ENCODE peak calls at places on chromosome 20, in five cellular contexts. One of them, this sample, is unnamed.

GRCh38 chr20:1108437-1108920 is 9.9 kb upstream of the PSMF1 start:
- DNase-seq in NT2/D1: peak
- DNase-seq in activated CD8-positive, alpha-beta memory T cell treated with anti-CD3 and anti-CD28 coated beads, Interleukin-2, amount 50 U/mL, for 48 hours: peak
- DNase-seq in globus pallidus: no peak
- DNase-seq in iris pigment epithelial cell: peak
- DNase-seq in this sample: no peak

GRCh38 chr20:57698867-57699275 is 10.9 kb downstream of the PMEPA1 start:
- DNase-seq in NT2/D1: no peak
- DNase-seq in activated CD8-positive, alpha-beta memory T cell treated with anti-CD3 and anti-CD28 coated beads, Interleukin-2, amount 50 U/mL, for 48 hours: no peak
- DNase-seq in globus pallidus: no peak
- DNase-seq in iris pigment epithelial cell: no peak
- DNase-seq in this sample: no peak

GRCh38 chr20:1831606-1832005 is 63.6 kb upstream of the SIRPA start:
- DNase-seq in NT2/D1: no peak
- DNase-seq in activated CD8-positive, alpha-beta memory T cell treated with anti-CD3 and anti-CD28 coated beads, Interleukin-2, amount 50 U/mL, for 48 hours: no peak
- DNase-seq in globus pallidus: no peak
- DNase-seq in iris pigment epithelial cell: no peak
- DNase-seq in this sample: no peak

GRCh38 chr20:57547250-57547649 is 13.7 kb upstream of the PCK1 start:
- DNase-seq in NT2/D1: no peak
- DNase-seq in activated CD8-positive, alpha-beta memory T cell treated with anti-CD3 and anti-CD28 coated beads, Interleukin-2, amount 50 U/mL, for 48 hours: no peak
- DNase-seq in globus pallidus: no peak
- DNase-seq in iris pigment epithelial cell: peak
- DNase-seq in this sample: no peak

GRCh38 chr20:21149344-21149743 is 23.5 kb downstream of the KIZ start:
- DNase-seq in NT2/D1: no peak
- DNase-seq in activated CD8-positive, alpha-beta memory T cell treated with anti-CD3 and anti-CD28 coated beads, Interleukin-2, amount 50 U/mL, for 48 hours: no peak
- DNase-seq in globus pallidus: no peak
- DNase-seq in iris pigment epithelial cell: no peak
- DNase-seq in this sample: no peak

GRCh38 chr20:8527998-8528397 is 395.9 kb downstream of the PLCB1 start:
- DNase-seq in NT2/D1: no peak
- DNase-seq in activated CD8-positive, alpha-beta memory T cell treated with anti-CD3 and anti-CD28 coated beads, Interleukin-2, amount 50 U/mL, for 48 hours: no peak
- DNase-seq in globus pallidus: no peak
- DNase-seq in iris pigment epithelial cell: peak
- DNase-seq in this sample: no peak

GRCh38 chr20:19924255-19924654 is 92.9 kb upstream of the NAA20 start:
- DNase-seq in NT2/D1: no peak
- DNase-seq in activated CD8-positive, alpha-beta memory T cell treated with anti-CD3 and anti-CD28 coated beads, Interleukin-2, amount 50 U/mL, for 48 hours: no peak
- DNase-seq in globus pallidus: no peak
- DNase-seq in iris pigment epithelial cell: no peak
- DNase-seq in this sample: no peak

GRCh38 chr20:10111144-10111771 is 76.5 kb downstream of the ANKEF1 start:
- DNase-seq in NT2/D1: no peak
- DNase-seq in activated CD8-positive, alpha-beta memory T cell treated with anti-CD3 and anti-CD28 coated beads, Interleukin-2, amount 50 U/mL, for 48 hours: no peak
- DNase-seq in globus pallidus: no peak
- DNase-seq in iris pigment epithelial cell: no peak
- DNase-seq in this sample: no peak

GRCh38 chr20:24705486-24705885 is 236.1 kb downstream of the SYNDIG1 start:
- DNase-seq in NT2/D1: no peak
- DNase-seq in activated CD8-positive, alpha-beta memory T cell treated with anti-CD3 and anti-CD28 coated beads, Interleukin-2, amount 50 U/mL, for 48 hours: no peak
- DNase-seq in globus pallidus: no peak
- DNase-seq in iris pigment epithelial cell: no peak
- DNase-seq in this sample: no peak

GRCh38 chr20:57408131-57408530 is 16.9 kb downstream of the RBM38 start:
- DNase-seq in NT2/D1: no peak
- DNase-seq in activated CD8-positive, alpha-beta memory T cell treated with anti-CD3 and anti-CD28 coated beads, Interleukin-2, amount 50 U/mL, for 48 hours: no peak
- DNase-seq in globus pallidus: no peak
- DNase-seq in iris pigment epithelial cell: peak
- DNase-seq in this sample: no peak

GRCh38 chr20:38548356-38549083 is 32.5 kb upstream of the ADIG start:
- DNase-seq in NT2/D1: no peak
- DNase-seq in activated CD8-positive, alpha-beta memory T cell treated with anti-CD3 and anti-CD28 coated beads, Interleukin-2, amount 50 U/mL, for 48 hours: no peak
- DNase-seq in globus pallidus: no peak
- DNase-seq in iris pigment epithelial cell: no peak
- DNase-seq in this sample: no peak

GRCh38 chr20:43537921-43538854 is 20.6 kb upstream of the SGK2 start:
- DNase-seq in NT2/D1: peak
- DNase-seq in activated CD8-positive, alpha-beta memory T cell treated with anti-CD3 and anti-CD28 coated beads, Interleukin-2, amount 50 U/mL, for 48 hours: peak
- DNase-seq in globus pallidus: peak
- DNase-seq in iris pigment epithelial cell: peak
- DNase-seq in this sample: no peak

GRCh38 chr20:15065794-15066193 is 728.4 kb upstream of the FLRT3 start:
- DNase-seq in NT2/D1: no peak
- DNase-seq in activated CD8-positive, alpha-beta memory T cell treated with anti-CD3 and anti-CD28 coated beads, Interleukin-2, amount 50 U/mL, for 48 hours: no peak
- DNase-seq in globus pallidus: no peak
- DNase-seq in iris pigment epithelial cell: no peak
- DNase-seq in this sample: no peak

GRCh38 chr20:51042064-51042463 is 19.2 kb upstream of the KCNG1 start:
- DNase-seq in NT2/D1: no peak
- DNase-seq in activated CD8-positive, alpha-beta memory T cell treated with anti-CD3 and anti-CD28 coated beads, Interleukin-2, amount 50 U/mL, for 48 hours: no peak
- DNase-seq in globus pallidus: no peak
- DNase-seq in iris pigment epithelial cell: no peak
- DNase-seq in this sample: no peak

GRCh38 chr20:16926626-16927025 is 178.5 kb downstream of the OTOR start:
- DNase-seq in NT2/D1: no peak
- DNase-seq in activated CD8-positive, alpha-beta memory T cell treated with anti-CD3 and anti-CD28 coated beads, Interleukin-2, amount 50 U/mL, for 48 hours: no peak
- DNase-seq in globus pallidus: no peak
- DNase-seq in iris pigment epithelial cell: no peak
- DNase-seq in this sample: no peak

GRCh38 chr20:33687370-33687915 is 1.3 kb upstream of the E2F1 start:
- DNase-seq in NT2/D1: no peak
- DNase-seq in activated CD8-positive, alpha-beta memory T cell treated with anti-CD3 and anti-CD28 coated beads, Interleukin-2, amount 50 U/mL, for 48 hours: no peak
- DNase-seq in globus pallidus: no peak
- DNase-seq in iris pigment epithelial cell: no peak
- DNase-seq in this sample: no peak

GRCh38 chr20:58677808-58678207 is 14.8 kb upstream of the NPEPL1 start:
- DNase-seq in NT2/D1: no peak
- DNase-seq in activated CD8-positive, alpha-beta memory T cell treated with anti-CD3 and anti-CD28 coated beads, Interleukin-2, amount 50 U/mL, for 48 hours: no peak
- DNase-seq in globus pallidus: no peak
- DNase-seq in iris pigment epithelial cell: no peak
- DNase-seq in this sample: no peak

GRCh38 chr20:50874111-50874757 is 57.0 kb downstream of the ADNP start:
- DNase-seq in NT2/D1: no peak
- DNase-seq in activated CD8-positive, alpha-beta memory T cell treated with anti-CD3 and anti-CD28 coated beads, Interleukin-2, amount 50 U/mL, for 48 hours: no peak
- DNase-seq in globus pallidus: no peak
- DNase-seq in iris pigment epithelial cell: no peak
- DNase-seq in this sample: no peak

GRCh38 chr20:61125536-61126180 is 126.4 kb upstream of the CDH4 start:
- DNase-seq in NT2/D1: no peak
- DNase-seq in activated CD8-positive, alpha-beta memory T cell treated with anti-CD3 and anti-CD28 coated beads, Interleukin-2, amount 50 U/mL, for 48 hours: no peak
- DNase-seq in globus pallidus: no peak
- DNase-seq in iris pigment epithelial cell: no peak
- DNase-seq in this sample: no peak

GRCh38 chr20:2130668-2131067 is 29.0 kb downstream of the STK35 start:
- DNase-seq in NT2/D1: peak
- DNase-seq in activated CD8-positive, alpha-beta memory T cell treated with anti-CD3 and anti-CD28 coated beads, Interleukin-2, amount 50 U/mL, for 48 hours: no peak
- DNase-seq in globus pallidus: no peak
- DNase-seq in iris pigment epithelial cell: no peak
- DNase-seq in this sample: no peak